ENCODE peak calls at places on chromosomes 4 and X, in nine cellular contexts. F, N, Q, D, G, H, T, E and O are unnamed samples.
A peak's percentile ranks its signal among the peaks of the same experiment; 100 is the strongest.

GRCh38 chr4:20337261-20337664 is 85.6 kb downstream of the SLIT2 start:
- DNase-seq in E (no peak), D (no peak), G (no peak), Q (no peak), T (no peak), N (no peak), H (no peak), F (no peak), O (no peak)

GRCh38 chr4:173522160-173522873 is 7.7 kb downstream of the HAND2 start:
- DNase-seq in F (no peak), H (no peak), E (no peak), T (no peak), G (peak; percentile 73), Q (peak; percentile 81), D (peak; percentile 71), N (peak; percentile 55), O (no peak)

GRCh38 chr4:1248262-1249147 is at the start of gene CTBP1:
- DNase-seq in T (peak; percentile 51), D (peak; percentile 84), G (peak; percentile 100), H (peak; percentile 64), F (peak; percentile 59), E (peak; percentile 64), N (peak; percentile 79), Q (peak; percentile 82), O (peak; percentile 22)

GRCh38 chr4:177001271-177002175 is 208.8 kb upstream of the VEGFC start:
- DNase-seq in H (no peak), D (no peak), N (no peak), Q (no peak), E (no peak), F (no peak), T (no peak), G (no peak), O (no peak)

GRCh38 chrX:25726539-25726938 is 411.6 kb upstream of the MAGEB18 start:
- DNase-seq in H (no peak), G (no peak), D (no peak), T (no peak), F (no peak), N (no peak), Q (no peak), E (no peak), O (no peak)

GRCh38 chr4:104302731-104303130 is 192.0 kb downstream of the CXXC4 start:
- DNase-seq in D (no peak), T (no peak), F (no peak), G (no peak), E (no peak), Q (peak; percentile 19), N (no peak), H (no peak), O (no peak)

GRCh38 chrX:14673764-14674163 is 144.4 kb downstream of the GLRA2 start:
- DNase-seq in G (no peak), N (no peak), E (no peak), D (peak; percentile 25), H (no peak), Q (no peak), F (peak; percentile 78), T (peak; percentile 39), O (no peak)

GRCh38 chr4:7066006-7066405 is 1.9 kb downstream of the GRPEL1 start:
- DNase-seq in Q (no peak), E (no peak), T (no peak), G (no peak), D (no peak), F (no peak), N (no peak), H (no peak), O (no peak)

GRCh38 chrX:39766085-39766726 is 331.6 kb downstream of the BCOR start:
- DNase-seq in D (no peak), N (no peak), E (no peak), H (no peak), G (no peak), Q (no peak), T (no peak), F (no peak), O (no peak)

GRCh38 chr4:98491862-98492554 is 166.4 kb downstream of the TSPAN5 start:
- DNase-seq in Q (peak; percentile 22), G (no peak), H (no peak), N (no peak), F (no peak), E (no peak), D (no peak), T (no peak), O (no peak)

GRCh38 chrX:1397001-1397400 is 5.1 kb upstream of the SLC25A6 start:
- DNase-seq in G (no peak), N (no peak), F (no peak), D (no peak), Q (no peak), E (no peak), H (no peak), T (no peak), O (no peak)

GRCh38 chrX:70998402-70999027 is 67.6 kb upstream of the SLC7A3 start:
- DNase-seq in D (no peak), H (no peak), N (no peak), Q (peak; percentile 65), F (no peak), T (peak; percentile 37), G (no peak), E (peak; percentile 62), O (no peak)
- TF ChIP-seq POLR2AphosphoS5 in D (no peak), H (peak; percentile 25), N (no peak), Q (no peak), F (no peak), T (no peak), G (no peak), E (peak; percentile 66), O (no peak)

DNA sequence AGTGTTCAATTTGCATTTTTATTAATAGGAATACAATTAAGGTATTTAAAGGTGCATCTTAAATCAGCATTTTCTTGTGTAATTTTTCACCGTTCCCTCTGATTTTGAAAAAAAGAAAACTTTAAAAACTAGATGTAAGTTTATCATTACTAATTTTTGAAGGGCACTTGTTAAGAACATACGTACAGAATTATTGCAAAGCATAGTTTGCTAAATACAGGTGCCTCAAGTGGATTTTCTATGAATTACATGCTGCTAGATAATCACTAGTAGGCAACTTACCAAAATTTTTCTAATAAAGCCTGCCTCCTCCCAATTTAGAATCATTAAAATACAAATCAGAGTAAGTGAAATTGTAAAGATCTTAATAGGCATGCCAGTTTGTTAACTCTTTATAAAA is 8.5 kb downstream of the CNKSR2 start:
- DNase-seq in F (peak; percentile 0), T (no peak), G (no peak), N (no peak), Q (no peak), H (no peak), D (no peak), E (no peak), O (no peak)
- TF ChIP-seq CTCF in F (peak; percentile 39), T (no peak), G (peak; percentile 50), N (peak; percentile 25), Q (no peak), H (no peak), D (no peak), E (no peak), O (peak; percentile 17)

GRCh38 chr4:118278473-118279274 is 74.1 kb downstream of the PRSS12 start:
- DNase-seq in H (peak; percentile 96), D (peak; percentile 98), E (peak; percentile 98), Q (peak; percentile 99), T (peak; percentile 93), G (peak; percentile 97), F (peak; percentile 91), N (peak; percentile 99), O (peak; percentile 69)

GRCh38 chr4:118279328-118279727 is 73.5 kb downstream of the PRSS12 start:
- DNase-seq in T (no peak), E (no peak), F (no peak), D (no peak), N (no peak), Q (no peak), H (no peak), G (no peak), O (no peak)

GRCh38 chr4:118280501-118281218 is 72.1 kb downstream of the PRSS12 start:
- DNase-seq in N (peak; percentile 55), G (peak; percentile 50), F (peak; percentile 67), H (no peak), E (peak; percentile 71), D (peak; percentile 69), T (peak; percentile 74), Q (peak; percentile 80), O (peak; percentile 41)

GRCh38 chr4:118281611-118282442 is 71.0 kb downstream of the PRSS12 start:
- DNase-seq in H (no peak), N (no peak), Q (no peak), E (no peak), T (peak; percentile 18), G (no peak), D (no peak), F (no peak), O (no peak)

DNA sequence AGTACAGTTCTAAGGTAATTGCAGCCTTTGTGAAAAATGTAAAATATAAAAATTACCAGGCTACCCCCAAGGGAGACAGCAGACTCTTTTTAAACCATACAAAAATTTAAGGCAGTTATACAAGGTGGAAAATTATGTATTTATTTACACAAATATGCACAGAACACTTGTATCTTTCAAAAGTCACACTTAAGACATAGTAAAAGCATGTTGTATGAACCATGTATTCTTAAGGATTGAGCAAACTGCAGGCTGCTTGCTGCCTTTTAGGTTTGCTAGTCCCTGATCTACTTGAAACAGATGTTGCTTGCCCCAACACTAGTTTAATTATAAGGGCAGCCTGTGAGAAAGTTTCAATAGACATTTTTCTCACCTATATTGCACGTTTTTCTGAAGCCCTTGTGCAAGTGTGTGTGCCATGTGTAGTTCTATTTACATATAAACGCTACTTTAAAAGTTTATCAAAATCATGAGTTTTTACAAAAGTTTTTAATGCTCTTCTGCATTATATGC is 72.8 kb downstream of the PRSS12 start:
- DNase-seq in T (no peak), E (no peak), H (no peak), Q (no peak), N (no peak), D (no peak), G (no peak), F (no peak), O (no peak)
- TF ChIP-seq POLR2AphosphoS5 in T (no peak), E (no peak), H (no peak), Q (no peak), N (no peak), D (no peak), G (peak; percentile 14), F (no peak), O (no peak)

GRCh38 chr4:17109126-17109525 is 210.7 kb upstream of the LDB2 start:
- DNase-seq in Q (no peak), D (no peak), N (no peak), E (no peak), H (no peak), G (no peak), T (no peak), F (no peak), O (no peak)
- TF ChIP-seq CTCF in Q (no peak), D (no peak), N (no peak), E (no peak), H (no peak), G (no peak), T (no peak), F (no peak), O (no peak)

DNA sequence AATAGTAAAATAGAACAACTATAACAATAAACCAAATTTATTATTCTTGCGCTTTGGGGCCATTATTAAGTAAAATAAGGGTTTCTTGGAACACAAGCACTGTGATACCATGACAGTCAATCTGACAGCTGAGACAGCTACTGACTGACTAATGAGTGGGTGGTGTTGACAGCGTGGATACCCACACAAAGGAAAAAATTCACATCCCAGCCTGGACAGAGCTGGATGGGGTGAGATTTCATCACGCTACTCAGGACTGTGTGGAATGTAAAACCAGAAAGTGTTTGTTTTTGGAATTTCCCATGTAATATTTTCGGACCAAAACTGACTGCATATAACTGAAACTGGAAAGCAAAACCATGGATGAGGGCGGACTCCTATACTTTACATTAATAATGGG is 48.8 kb downstream of the IGFBP7 start:
- DNase-seq in G (no peak), D (no peak), E (no peak), H (no peak), Q (no peak), T (no peak), N (no peak), F (no peak), O (no peak)
- TF ChIP-seq POLR2AphosphoS5 in G (no peak), D (no peak), E (no peak), H (no peak), Q (no peak), T (no peak), N (no peak), F (no peak), O (no peak)